ENCODE peak calls at places on chromosomes 11 and 22, in six cellular contexts. G is adipocyte; J is activated T-cell treated with anti-CD3 and anti-CD28 coated beads, Interleukin-2, amount 50 U/mL, for 72 hours; P is A172; A is NCI-H345; B is NCI-H1436. H is an unnamed sample.

GRCh38 chr22:40535642-40536041 is 100.9 kb downstream of the MRTFA start:
- DNase-seq in B (no peak), J (no peak), G (no peak), P (no peak), A (no peak), H (no peak)

GRCh38 chr22:40452730-40453487 is 82.5 kb downstream of the SGSM3 start:
- DNase-seq in J (no peak), A (peak), G (no peak), P (no peak), B (no peak), H (no peak)

GRCh38 chr11:118265954-118266353 is 1.9 kb upstream of the MPZL2 start:
- DNase-seq in A (no peak), J (no peak), B (no peak), P (no peak), G (no peak), H (no peak)

GRCh38 chr22:44392446-44392921 is 79.7 kb upstream of the SHISAL1 start:
- DNase-seq in B (no peak), P (no peak), A (no peak), J (no peak), G (no peak), H (no peak)

GRCh38 chr22:19290400-19291217 is 910 bp downstream of the CLTCL1 start:
- DNase-seq in J (no peak), G (peak), A (peak), P (no peak), B (no peak), H (no peak)

GRCh38 chr11:132595711-132596111 is 936.6 kb downstream of the OPCML start:
- DNase-seq in G (no peak), B (no peak), A (peak), P (peak), J (no peak), H (peak)

GRCh38 chr11:110251837-110252236 is 44.6 kb downstream of the RDX start:
- DNase-seq in B (no peak), A (peak), J (no peak), P (peak), G (peak), H (peak)

GRCh38 chr11:106990322-106990721 is 28.0 kb downstream of the GUCY1A2 start:
- DNase-seq in G (no peak), P (no peak), B (no peak), A (no peak), J (no peak), H (no peak)

GRCh38 chr22:36356708-36357694 is 30.8 kb downstream of the MYH9 start:
- DNase-seq in J (no peak), P (no peak), B (no peak), G (no peak), A (no peak), H (no peak)

GRCh38 chr11:70463478-70464255 is 65.3 kb downstream of the CTTN start:
- DNase-seq in B (no peak), P (no peak), J (no peak), A (no peak), G (no peak), H (no peak)

H was measured in COR-L47.